ENCODE peak calls at places on chromosomes 2 and 18, in four cellular contexts. One of them, this sample, is unnamed.

GRCh38 chr2:165893556-165893955 is 60.0 kb downstream of the TTC21B start:
- DNase-seq in AG04450: no peak
- DNase-seq in thyroid gland: no peak
- DNase-seq in H1: no peak
- DNase-seq in this sample: no peak

GRCh38 chr2:192159215-192159614 is 35.5 kb downstream of the TMEFF2 start:
- DNase-seq in AG04450: no peak
- DNase-seq in thyroid gland: no peak
- DNase-seq in H1: no peak
- DNase-seq in this sample: no peak

GRCh38 chr2:26892133-26892532 is 44.2 kb downstream of the DPYSL5 start:
- DNase-seq in AG04450: no peak
- DNase-seq in thyroid gland: no peak
- DNase-seq in H1: no peak
- DNase-seq in this sample: no peak

GRCh38 chr2:39733070-39733674 is 45.9 kb downstream of the THUMPD2 start:
- DNase-seq in AG04450: no peak
- DNase-seq in thyroid gland: no peak
- DNase-seq in H1: no peak
- DNase-seq in this sample: no peak

GRCh38 chr2:100053087-100053486 is 89.3 kb downstream of the AFF3 start:
- DNase-seq in AG04450: no peak
- DNase-seq in thyroid gland: no peak
- DNase-seq in H1: no peak
- DNase-seq in this sample: no peak

GRCh38 chr2:108534577-108535379 is 508 bp downstream of the LIMS1 start:
- DNase-seq in AG04450: no peak
- DNase-seq in thyroid gland: no peak
- DNase-seq in H1: no peak
- DNase-seq in this sample: no peak

GRCh38 chr2:173644146-173644545 is 289.5 kb downstream of the CDCA7 start:
- DNase-seq in AG04450: peak; percentile 30
- DNase-seq in thyroid gland: no peak
- DNase-seq in H1: no peak
- DNase-seq in this sample: no peak

GRCh38 chr2:25558262-25558661 is 115.1 kb downstream of the DTNB start:
- DNase-seq in AG04450: peak; percentile 7
- DNase-seq in thyroid gland: no peak
- DNase-seq in H1: no peak
- DNase-seq in this sample: no peak

GRCh38 chr2:54691439-54692135 is 31.9 kb upstream of the EML6 start:
- DNase-seq in AG04450: no peak
- DNase-seq in thyroid gland: no peak
- DNase-seq in H1: no peak
- DNase-seq in this sample: no peak

GRCh38 chr18:32424696-32425095 is 46.0 kb downstream of the GAREM1 start:
- DNase-seq in AG04450: no peak
- DNase-seq in thyroid gland: no peak
- DNase-seq in H1: no peak
- DNase-seq in this sample: no peak
- H3K27ac ChIP-seq in AG04450: no peak overlapping the region
- H3K27ac ChIP-seq in thyroid gland: no peak overlapping the region
- H3K27ac ChIP-seq in H1: no peak overlapping the region
- H3K27ac ChIP-seq in this sample: no peak overlapping the region

GRCh38 chr2:79275863-79276262 is 116.3 kb upstream of the REG3A start:
- DNase-seq in AG04450: no peak
- DNase-seq in thyroid gland: no peak
- DNase-seq in H1: no peak
- DNase-seq in this sample: no peak
- H3K27ac ChIP-seq in AG04450: no peak overlapping the region
- H3K27ac ChIP-seq in thyroid gland: no peak overlapping the region
- H3K27ac ChIP-seq in H1: no peak overlapping the region
- H3K27ac ChIP-seq in this sample: no peak overlapping the region

DNA sequence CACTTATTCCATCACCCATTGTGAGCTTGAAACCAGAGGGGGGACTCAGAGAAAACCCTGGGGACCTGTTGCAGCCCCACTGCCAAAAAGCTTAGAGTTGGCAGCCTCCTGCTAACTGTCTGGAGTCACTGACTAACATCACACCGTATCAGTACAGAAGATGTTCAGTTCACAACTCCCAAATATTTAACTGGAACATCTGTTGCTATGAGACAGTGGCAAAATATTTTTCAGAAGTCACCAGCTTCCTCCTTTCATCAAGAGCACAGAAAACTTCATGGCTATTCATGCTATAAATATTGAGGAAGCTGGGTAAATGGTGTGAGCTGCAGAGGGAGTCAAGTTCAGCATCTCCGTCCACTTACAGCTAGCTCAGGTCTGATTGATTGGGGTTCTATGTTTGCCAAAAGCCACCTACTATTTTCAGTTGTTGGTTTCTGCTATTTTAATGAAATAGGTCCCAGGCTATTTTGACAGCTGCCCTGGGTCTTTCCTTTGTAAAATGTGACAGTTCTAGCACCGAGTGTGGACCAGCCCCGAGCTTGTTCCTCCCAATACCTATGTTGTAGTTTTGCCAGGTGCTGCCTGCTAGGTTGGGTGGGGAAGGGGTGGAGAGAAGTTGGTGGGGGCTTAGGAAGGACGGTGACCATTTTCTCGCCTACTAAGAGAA is 9.8 kb downstream of the TUBB6 start:
- DNase-seq in AG04450: no peak
- DNase-seq in thyroid gland: no peak
- DNase-seq in H1: no peak
- DNase-seq in this sample: no peak
- H3K27ac ChIP-seq in AG04450: no peak overlapping the region
- H3K27ac ChIP-seq in thyroid gland: no peak overlapping the region
- H3K27ac ChIP-seq in H1: no peak overlapping the region
- H3K27ac ChIP-seq in this sample: peak overlapping the region; percentile 26

DNA sequence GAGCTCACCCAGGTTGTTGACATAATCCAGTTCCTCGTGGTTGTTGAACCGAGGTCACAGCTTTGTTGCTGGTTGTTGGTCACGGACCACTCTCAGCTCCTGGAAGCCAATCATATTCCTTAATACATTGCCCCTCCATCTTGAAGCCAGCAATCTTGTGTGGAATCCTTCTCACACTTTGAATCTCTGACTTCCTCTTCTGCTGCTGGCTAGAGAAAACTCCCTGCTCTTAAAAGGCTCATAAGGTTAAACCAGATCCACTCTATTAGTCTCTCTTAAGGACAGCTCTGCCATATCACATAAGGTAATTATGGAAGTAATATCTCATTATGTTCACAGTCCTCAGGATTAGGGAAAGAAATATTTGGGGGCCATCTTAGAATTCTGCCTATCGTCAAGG is 41.1 kb downstream of the SP140 start:
- DNase-seq in AG04450: no peak
- DNase-seq in thyroid gland: no peak
- DNase-seq in H1: no peak
- DNase-seq in this sample: no peak
- H3K27ac ChIP-seq in AG04450: no peak overlapping the region
- H3K27ac ChIP-seq in thyroid gland: no peak overlapping the region
- H3K27ac ChIP-seq in H1: no peak overlapping the region
- H3K27ac ChIP-seq in this sample: no peak overlapping the region

GRCh38 chr2:239337877-239338484 is 62.8 kb downstream of the HDAC4 start:
- DNase-seq in AG04450: no peak
- DNase-seq in thyroid gland: no peak
- DNase-seq in H1: no peak
- DNase-seq in this sample: no peak
- H3K27ac ChIP-seq in AG04450: no peak overlapping the region
- H3K27ac ChIP-seq in thyroid gland: peak overlapping the region; percentile 5
- H3K27ac ChIP-seq in H1: no peak overlapping the region
- H3K27ac ChIP-seq in this sample: no peak overlapping the region

GRCh38 chr18:26656944-26657536 is 108.7 kb upstream of the KCTD1 start:
- DNase-seq in AG04450: peak; percentile 3
- DNase-seq in thyroid gland: peak; percentile 79
- DNase-seq in H1: peak; percentile 82
- DNase-seq in this sample: no peak
- H3K27ac ChIP-seq in AG04450: no peak overlapping the region
- H3K27ac ChIP-seq in thyroid gland: peak overlapping the region; percentile 92
- H3K27ac ChIP-seq in H1: peak overlapping the region; percentile 20
- H3K27ac ChIP-seq in this sample: peak overlapping the region; percentile 36

GRCh38 chr2:101704046-101704466 is 6.5 kb downstream of the MAP4K4 start:
- DNase-seq in AG04450: peak; percentile 66
- DNase-seq in thyroid gland: peak; percentile 50
- DNase-seq in H1: no peak
- DNase-seq in this sample: no peak

GRCh38 chr2:101706819-101707177 is 9.3 kb downstream of the MAP4K4 start:
- DNase-seq in AG04450: no peak
- DNase-seq in thyroid gland: no peak
- DNase-seq in H1: no peak
- DNase-seq in this sample: no peak

GRCh38 chr2:101699939-101700442 is 2.5 kb downstream of the MAP4K4 start:
- DNase-seq in AG04450: no peak
- DNase-seq in thyroid gland: no peak
- DNase-seq in H1: no peak
- DNase-seq in this sample: no peak

GRCh38 chr2:101706121-101706818 is 8.8 kb downstream of the MAP4K4 start:
- DNase-seq in AG04450: no peak
- DNase-seq in thyroid gland: no peak
- DNase-seq in H1: no peak
- DNase-seq in this sample: no peak

GRCh38 chr2:101704816-101705565 is 7.5 kb downstream of the MAP4K4 start:
- DNase-seq in AG04450: no peak
- DNase-seq in thyroid gland: no peak
- DNase-seq in H1: no peak
- DNase-seq in this sample: no peak
- H3K27ac ChIP-seq in AG04450: peak overlapping the region; percentile 70
- H3K27ac ChIP-seq in thyroid gland: no peak overlapping the region
- H3K27ac ChIP-seq in H1: no peak overlapping the region
- H3K27ac ChIP-seq in this sample: peak overlapping the region; percentile 79

GRCh38 chr2:69152847-69153246 is 139.9 kb downstream of the ANTXR1 start:
- DNase-seq in AG04450: no peak
- DNase-seq in thyroid gland: no peak
- DNase-seq in H1: no peak
- DNase-seq in this sample: no peak
- H3K27ac ChIP-seq in AG04450: no peak overlapping the region
- H3K27ac ChIP-seq in thyroid gland: no peak overlapping the region
- H3K27ac ChIP-seq in H1: no peak overlapping the region
- H3K27ac ChIP-seq in this sample: no peak overlapping the region

DNA sequence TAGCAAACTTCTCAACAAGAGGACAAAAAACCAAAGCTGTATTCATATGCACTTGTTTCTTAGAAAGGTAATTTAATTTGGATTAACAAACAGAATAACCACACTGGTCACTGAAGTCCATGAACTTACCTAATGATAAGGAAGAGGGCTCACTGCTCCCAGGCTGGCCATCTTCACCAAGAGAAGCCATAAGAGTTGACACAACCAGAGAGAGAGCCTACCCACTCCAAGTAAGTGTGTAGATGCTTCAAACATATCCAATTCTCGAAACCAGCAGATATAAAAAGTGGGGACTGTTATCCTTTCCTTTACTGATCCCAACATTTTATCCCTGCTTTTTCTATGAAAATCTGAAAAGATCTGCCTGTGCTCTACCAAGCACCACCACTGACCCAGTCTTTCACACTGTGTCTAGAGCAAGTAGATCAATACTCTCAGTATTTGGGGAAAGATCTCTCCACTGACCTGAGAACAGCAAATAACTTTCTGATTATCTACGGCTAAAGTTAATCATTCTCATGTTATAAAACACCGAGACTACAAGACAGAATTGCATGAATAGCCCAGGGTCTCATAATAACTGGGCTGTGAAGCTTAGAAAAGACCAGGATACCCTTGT is 111.5 kb upstream of the RNU4ATAC start:
- DNase-seq in AG04450: no peak
- DNase-seq in thyroid gland: no peak
- DNase-seq in H1: no peak
- DNase-seq in this sample: no peak
- H3K27ac ChIP-seq in AG04450: no peak overlapping the region
- H3K27ac ChIP-seq in thyroid gland: no peak overlapping the region
- H3K27ac ChIP-seq in H1: no peak overlapping the region
- H3K27ac ChIP-seq in this sample: no peak overlapping the region

GRCh38 chr2:120821446-120822160 is 85.9 kb downstream of the GLI2 start:
- DNase-seq in AG04450: no peak
- DNase-seq in thyroid gland: no peak
- DNase-seq in H1: no peak
- DNase-seq in this sample: no peak

GRCh38 chr2:120818441-120818920 is 82.8 kb downstream of the GLI2 start:
- DNase-seq in AG04450: peak; percentile 72
- DNase-seq in thyroid gland: no peak
- DNase-seq in H1: no peak
- DNase-seq in this sample: no peak

GRCh38 chr2:120820885-120821279 is 85.2 kb downstream of the GLI2 start:
- DNase-seq in AG04450: peak; percentile 32
- DNase-seq in thyroid gland: peak; percentile 26
- DNase-seq in H1: no peak
- DNase-seq in this sample: no peak

GRCh38 chr2:120819720-120820210 is 84.1 kb downstream of the GLI2 start:
- DNase-seq in AG04450: no peak
- DNase-seq in thyroid gland: no peak
- DNase-seq in H1: no peak
- DNase-seq in this sample: no peak

DNA sequence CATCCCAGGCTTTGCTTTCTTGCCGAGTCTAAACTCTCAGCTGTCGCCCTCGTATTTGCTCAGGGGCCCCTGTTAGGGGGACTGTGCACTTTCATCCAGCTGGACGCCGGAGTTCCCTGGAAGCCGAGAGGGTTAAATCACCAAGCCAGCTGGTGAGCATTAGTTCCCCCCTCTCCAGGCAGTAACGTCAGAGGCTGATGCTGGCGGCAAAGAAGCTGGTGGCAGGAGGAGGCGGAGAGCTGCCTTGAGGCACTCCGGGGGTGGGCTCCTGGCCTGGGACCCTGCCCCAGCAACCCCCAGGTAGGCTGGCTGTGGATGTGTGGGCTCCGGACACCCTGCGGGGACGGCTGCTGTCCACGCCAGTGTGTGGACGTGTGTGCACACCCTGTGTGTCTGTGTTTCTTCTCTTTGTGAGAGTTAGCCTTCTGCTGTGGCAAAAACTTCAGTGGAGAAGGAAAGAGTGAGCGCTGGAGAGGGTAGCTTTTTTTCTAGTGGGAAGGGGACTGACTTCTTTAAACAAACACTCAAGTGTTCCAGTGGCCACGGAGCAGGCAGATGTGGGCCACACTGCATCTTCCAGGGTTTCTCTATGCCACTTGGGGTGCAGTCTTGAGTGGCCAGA is 84.7 kb downstream of the GLI2 start:
- DNase-seq in AG04450: peak; percentile 66
- DNase-seq in thyroid gland: no peak
- DNase-seq in H1: no peak
- DNase-seq in this sample: no peak
- H3K27ac ChIP-seq in AG04450: peak overlapping the region; percentile 96
- H3K27ac ChIP-seq in thyroid gland: no peak overlapping the region
- H3K27ac ChIP-seq in H1: no peak overlapping the region
- H3K27ac ChIP-seq in this sample: no peak overlapping the region